ENCODE peak calls at places on chromosome X, in seven cellular contexts. One of them, this sample, is unnamed.

GRCh38 chrX:153944140-153944799 is at the start of gene RENBP:
- DNase-seq in HTR-8/SVneo: no peak
- DNase-seq in WERI-Rb-1: peak; percentile 60
- DNase-seq in NT2/D1: no peak
- DNase-seq in H7: peak; percentile 89
- DNase-seq in OCI-LY7: peak; percentile 46
- DNase-seq in activated naive CD8-positive, alpha-beta T cell treated with anti-CD3 and anti-CD28 coated beads for 36 hours: no peak
- DNase-seq in this sample: peak; percentile 62

GRCh38 chrX:31580726-31581125 is 508.9 kb upstream of the FTHL17 start:
- DNase-seq in activated naive CD8-positive, alpha-beta T cell treated with anti-CD3 and anti-CD28 coated beads for 36 hours: no peak
- DNase-seq in H7: no peak
- DNase-seq in HTR-8/SVneo: no peak
- DNase-seq in OCI-LY7: no peak
- DNase-seq in WERI-Rb-1: no peak
- DNase-seq in NT2/D1: peak; percentile 0
- DNase-seq in this sample: no peak

GRCh38 chrX:152946681-152947080 is 47.2 kb downstream of the PNMA5 start:
- DNase-seq in HTR-8/SVneo: no peak
- DNase-seq in H7: no peak
- DNase-seq in WERI-Rb-1: no peak
- DNase-seq in OCI-LY7: no peak
- DNase-seq in activated naive CD8-positive, alpha-beta T cell treated with anti-CD3 and anti-CD28 coated beads for 36 hours: no peak
- DNase-seq in NT2/D1: no peak
- DNase-seq in this sample: no peak

GRCh38 chrX:84363674-84364073 is 138.6 kb downstream of the HDX start:
- DNase-seq in WERI-Rb-1: no peak
- DNase-seq in HTR-8/SVneo: no peak
- DNase-seq in activated naive CD8-positive, alpha-beta T cell treated with anti-CD3 and anti-CD28 coated beads for 36 hours: no peak
- DNase-seq in NT2/D1: no peak
- DNase-seq in H7: no peak
- DNase-seq in OCI-LY7: no peak
- DNase-seq in this sample: no peak

GRCh38 chrX:12791253-12792228 is at the start of gene PRPS2:
- DNase-seq in NT2/D1: peak; percentile 33
- DNase-seq in HTR-8/SVneo: peak; percentile 43
- DNase-seq in activated naive CD8-positive, alpha-beta T cell treated with anti-CD3 and anti-CD28 coated beads for 36 hours: peak; percentile 72
- DNase-seq in OCI-LY7: peak; percentile 60
- DNase-seq in WERI-Rb-1: peak; percentile 75
- DNase-seq in H7: peak; percentile 91
- DNase-seq in this sample: peak; percentile 88

GRCh38 chrX:149491812-149492211 is 13.3 kb downstream of the IDS start:
- DNase-seq in NT2/D1: no peak
- DNase-seq in activated naive CD8-positive, alpha-beta T cell treated with anti-CD3 and anti-CD28 coated beads for 36 hours: no peak
- DNase-seq in WERI-Rb-1: no peak
- DNase-seq in HTR-8/SVneo: no peak
- DNase-seq in OCI-LY7: no peak
- DNase-seq in H7: no peak
- DNase-seq in this sample: no peak

GRCh38 chrX:51459125-51459524 is 37.3 kb downstream of the NUDT11 start:
- DNase-seq in NT2/D1: no peak
- DNase-seq in WERI-Rb-1: peak; percentile 11
- DNase-seq in HTR-8/SVneo: no peak
- DNase-seq in OCI-LY7: peak; percentile 54
- DNase-seq in H7: no peak
- DNase-seq in activated naive CD8-positive, alpha-beta T cell treated with anti-CD3 and anti-CD28 coated beads for 36 hours: no peak
- DNase-seq in this sample: peak; percentile 11

GRCh38 chrX:110514498-110514897 is 155.8 kb downstream of the RTL9 start:
- DNase-seq in OCI-LY7: no peak
- DNase-seq in NT2/D1: no peak
- DNase-seq in H7: no peak
- DNase-seq in HTR-8/SVneo: no peak
- DNase-seq in WERI-Rb-1: no peak
- DNase-seq in activated naive CD8-positive, alpha-beta T cell treated with anti-CD3 and anti-CD28 coated beads for 36 hours: no peak
- DNase-seq in this sample: no peak

GRCh38 chrX:135086197-135086854 is 34.0 kb downstream of the ETDB start:
- DNase-seq in OCI-LY7: peak; percentile 71
- DNase-seq in NT2/D1: peak; percentile 48
- DNase-seq in WERI-Rb-1: peak; percentile 49
- DNase-seq in HTR-8/SVneo: peak; percentile 5
- DNase-seq in activated naive CD8-positive, alpha-beta T cell treated with anti-CD3 and anti-CD28 coated beads for 36 hours: peak; percentile 20
- DNase-seq in H7: peak; percentile 64
- DNase-seq in this sample: peak; percentile 36

GRCh38 chrX:118239471-118239870 is 106.4 kb upstream of the WDR44 start:
- DNase-seq in NT2/D1: no peak
- DNase-seq in OCI-LY7: no peak
- DNase-seq in H7: no peak
- DNase-seq in WERI-Rb-1: no peak
- DNase-seq in HTR-8/SVneo: no peak
- DNase-seq in activated naive CD8-positive, alpha-beta T cell treated with anti-CD3 and anti-CD28 coated beads for 36 hours: no peak
- DNase-seq in this sample: no peak

GRCh38 chrX:52271212-52271611 is 86.5 kb downstream of the MAGED4 start:
- DNase-seq in H7: peak; percentile 37
- DNase-seq in HTR-8/SVneo: no peak
- DNase-seq in WERI-Rb-1: peak; percentile 18
- DNase-seq in activated naive CD8-positive, alpha-beta T cell treated with anti-CD3 and anti-CD28 coated beads for 36 hours: no peak
- DNase-seq in NT2/D1: peak; percentile 32
- DNase-seq in OCI-LY7: peak; percentile 32
- DNase-seq in this sample: peak; percentile 6